ENCODE peak calls at places on chromosome 15, in eight cellular contexts. D is fibroblast of pulmonary artery; Y is stomach; A is CD4-positive, alpha-beta memory T cell; N is CD4-positive, CD25-positive, alpha-beta regulatory T cell; S is cardiac fibroblast; Q is fibroblast of mammary gland; G is transverse colon. X is an unnamed sample.

GRCh38 chr15:94174399-94174802 is 57.0 kb upstream of the MCTP2 start:
- DNase-seq in N (no peak), Q (peak; percentile 43), Y (no peak), D (no peak), S (no peak), G (no peak), A (no peak), X (no peak)

GRCh38 chr15:34647569-34648334 is 64.3 kb upstream of the GOLGA8B start:
- DNase-seq in A (no peak), G (no peak), Y (no peak), Q (peak; percentile 15), D (no peak), S (no peak), N (no peak), X (no peak)

GRCh38 chr15:40435331-40436089 is 5.2 kb upstream of the BAHD1 start:
- DNase-seq in S (no peak), Q (no peak), G (no peak), D (no peak), N (no peak), A (no peak), Y (no peak), X (no peak)

GRCh38 chr15:39454189-39454986 is 126.5 kb upstream of the THBS1 start:
- DNase-seq in D (peak; percentile 98), A (no peak), G (no peak), Y (no peak), S (peak; percentile 97), Q (peak; percentile 82), N (no peak), X (no peak)

GRCh38 chr15:28132524-28133275 is 33.6 kb upstream of the OCA2 start:
- DNase-seq in Y (no peak), D (peak; percentile 29), S (peak; percentile 26), Q (peak; percentile 72), N (no peak), A (no peak), G (no peak), X (no peak)

GRCh38 chr15:51846463-51847230 is 17.2 kb downstream of the TMOD3 start:
- DNase-seq in D (peak; percentile 93), N (peak; percentile 5), A (no peak), Q (peak; percentile 66), G (no peak), S (peak; percentile 91), Y (no peak), X (no peak)

GRCh38 chr15:72037321-72037720 is 80.6 kb downstream of the MYO9A start:
- DNase-seq in N (no peak), A (no peak), G (no peak), Q (peak; percentile 28), Y (no peak), D (no peak), S (no peak), X (no peak)

GRCh38 chr15:53721334-53722087 is 38.0 kb downstream of the WDR72 start:
- DNase-seq in A (no peak), G (no peak), S (no peak), N (no peak), Y (no peak), Q (no peak), D (no peak), X (no peak)

GRCh38 chr15:68558318-68559305 is 20.2 kb upstream of the CORO2B start:
- DNase-seq in N (no peak), D (no peak), S (no peak), Q (no peak), Y (no peak), A (no peak), G (peak; percentile 18), X (peak; percentile 51)

GRCh38 chr15:68555348-68556037 is 23.3 kb upstream of the CORO2B start:
- DNase-seq in Y (no peak), S (no peak), Q (no peak), N (no peak), A (no peak), G (no peak), D (no peak), X (no peak)

GRCh38 chr15:68556139-68556990 is 22.4 kb upstream of the CORO2B start:
- DNase-seq in G (no peak), N (no peak), D (no peak), A (no peak), Y (no peak), S (no peak), Q (no peak), X (peak; percentile 31)

GRCh38 chr15:68559342-68560310 is 19.2 kb upstream of the CORO2B start:
- DNase-seq in G (peak; percentile 66), Y (peak; percentile 80), N (peak; percentile 65), D (peak; percentile 80), S (peak; percentile 81), Q (peak; percentile 66), A (peak; percentile 67), X (peak; percentile 84)

DNA sequence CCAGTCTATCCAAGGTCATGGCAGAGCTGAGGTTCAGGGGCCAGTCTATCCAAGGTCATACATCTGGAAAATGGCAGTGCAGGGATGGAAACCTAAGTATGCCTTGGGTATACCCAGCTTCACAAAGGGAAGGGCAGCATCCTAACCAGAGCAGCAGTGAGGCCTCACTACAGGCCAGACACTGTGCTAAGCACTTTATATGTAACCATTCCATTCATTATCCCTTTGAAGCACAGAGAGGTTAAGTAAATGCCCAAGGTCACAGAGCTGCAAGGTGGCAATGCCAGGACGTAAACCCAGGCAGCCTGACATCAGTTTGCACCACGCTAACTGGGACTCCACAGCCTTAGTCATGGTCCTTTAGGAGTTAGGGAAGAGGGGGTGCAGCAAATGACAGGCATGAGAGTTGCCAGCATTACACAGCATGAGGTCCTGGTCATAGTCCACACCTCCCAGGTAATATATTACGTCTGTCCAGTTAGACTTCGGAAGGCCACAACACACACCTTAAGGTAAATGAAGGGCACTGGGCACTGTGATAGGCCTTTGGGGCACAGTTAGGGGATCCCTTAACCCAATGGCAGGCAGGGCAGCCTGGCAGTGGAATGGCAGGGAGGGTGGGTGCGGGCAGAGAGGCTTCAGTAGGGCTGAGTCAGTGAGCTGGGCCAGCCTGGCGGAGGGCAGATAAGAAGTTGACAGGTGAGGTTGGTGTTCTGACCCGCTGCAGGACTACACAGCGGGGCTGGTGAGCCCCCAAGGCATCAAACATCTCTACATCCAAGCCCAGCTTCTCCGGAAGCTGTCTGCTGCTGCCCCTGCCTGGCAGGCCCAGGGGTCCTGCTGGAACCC is 21.1 kb upstream of the CORO2B start:
- DNase-seq in S (no peak), N (no peak), Q (no peak), D (no peak), Y (no peak), G (no peak), A (no peak), X (no peak)
- H3K4me3 ChIP-seq in S (no peak overlapping the region), N (no peak overlapping the region), Q (no peak overlapping the region), D (no peak overlapping the region), Y (no peak overlapping the region), G (no peak overlapping the region), A (no peak overlapping the region), X (no peak overlapping the region)

GRCh38 chr15:92711457-92711831 is 55.9 kb upstream of the FAM174B start:
- DNase-seq in A (no peak), Y (no peak), S (no peak), N (no peak), G (no peak), Q (no peak), D (no peak), X (no peak)

GRCh38 chr15:92719024-92719423 is 63.4 kb upstream of the FAM174B start:
- DNase-seq in Q (peak; percentile 66), N (no peak), G (no peak), S (peak; percentile 34), Y (no peak), A (no peak), D (no peak), X (no peak)

GRCh38 chr15:92714457-92715401 is 59.2 kb upstream of the FAM174B start:
- DNase-seq in Y (peak; percentile 77), D (peak; percentile 74), S (peak; percentile 81), N (peak; percentile 72), Q (peak; percentile 53), A (peak; percentile 71), G (peak; percentile 65), X (peak; percentile 56)

GRCh38 chr15:92715753-92716152 is 60.2 kb upstream of the FAM174B start:
- DNase-seq in G (no peak), S (peak; percentile 70), N (no peak), D (peak; percentile 55), A (no peak), Q (peak; percentile 40), Y (peak; percentile 37), X (no peak)

DNA sequence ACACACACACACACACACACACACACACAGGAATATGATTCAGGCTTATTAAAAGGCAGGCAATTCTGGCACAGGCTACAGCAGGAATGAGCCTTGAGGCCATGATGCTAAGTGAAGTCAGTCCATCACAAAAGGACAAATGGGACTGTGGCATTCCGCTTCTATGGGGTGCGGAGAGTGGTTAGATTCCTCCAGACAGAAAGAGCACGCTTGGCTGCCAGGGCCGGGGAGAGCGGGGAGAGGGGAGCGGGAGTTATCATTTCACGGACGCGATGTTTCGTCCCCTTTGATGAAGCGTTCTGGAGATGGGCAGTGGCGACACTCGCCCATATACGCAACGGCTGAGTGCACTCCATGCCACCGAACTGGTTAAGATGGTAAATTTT is 58.5 kb upstream of the FAM174B start:
- DNase-seq in Q (peak; percentile 39), Y (no peak), G (no peak), N (no peak), A (no peak), D (peak; percentile 31), S (peak; percentile 39), X (no peak)
- H3K4me3 ChIP-seq in Q (peak overlapping the region; percentile 48), Y (peak overlapping the region; percentile 55), G (peak overlapping the region; percentile 62), N (no peak overlapping the region), A (no peak overlapping the region), D (peak overlapping the region; percentile 56), S (peak overlapping the region; percentile 54), X (peak overlapping the region; percentile 60)

GRCh38 chr15:88705769-88706165 is 67.0 kb downstream of the ISG20 start:
- DNase-seq in Q (no peak), A (no peak), Y (no peak), D (no peak), G (no peak), N (no peak), S (no peak), X (peak; percentile 36)
- H3K4me3 ChIP-seq in Q (no peak overlapping the region), A (no peak overlapping the region), Y (peak overlapping the region; percentile 55), D (peak overlapping the region; percentile 40), G (peak overlapping the region; percentile 52), N (peak overlapping the region; percentile 19), S (no peak overlapping the region), X (peak overlapping the region; percentile 54)

GRCh38 chr15:42121667-42122066 is 27.3 kb upstream of the PLA2G4D start:
- DNase-seq in S (no peak), Q (no peak), D (no peak), Y (peak; percentile 17), A (no peak), G (no peak), N (no peak), X (no peak)

GRCh38 chr15:42120285-42120684 is 25.9 kb upstream of the PLA2G4D start:
- DNase-seq in N (no peak), D (no peak), G (no peak), S (no peak), Y (no peak), Q (no peak), A (no peak), X (no peak)

GRCh38 chr15:42118650-42119531 is 24.5 kb upstream of the PLA2G4D start:
- DNase-seq in D (no peak), N (no peak), A (no peak), G (peak; percentile 41), Q (no peak), Y (peak; percentile 21), S (peak; percentile 31), X (peak; percentile 10)

GRCh38 chr15:42123546-42123945 is 29.2 kb upstream of the PLA2G4D start:
- DNase-seq in G (no peak), Q (no peak), D (no peak), N (no peak), Y (no peak), S (no peak), A (no peak), X (no peak)

DNA sequence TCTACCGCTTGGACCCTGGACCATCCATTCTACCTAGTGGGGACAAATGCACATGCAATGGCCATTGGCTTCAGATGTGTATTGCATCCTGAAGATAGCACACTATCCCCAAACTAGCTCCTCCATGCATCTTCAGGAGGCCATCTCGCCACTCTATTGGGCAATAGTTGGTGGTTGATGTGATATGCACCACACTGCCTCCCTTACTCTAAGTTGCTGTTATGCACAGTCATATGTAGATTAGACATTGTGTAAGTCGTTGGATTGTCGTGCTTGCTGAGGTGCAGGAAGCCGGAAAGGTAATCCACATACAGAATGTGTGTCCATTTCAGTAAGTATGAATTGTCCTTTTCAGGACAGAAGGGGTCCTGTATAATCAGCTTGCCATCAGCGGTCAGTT is 26.7 kb upstream of the PLA2G4D start:
- DNase-seq in G (no peak), Y (no peak), Q (no peak), D (no peak), A (no peak), S (no peak), N (no peak), X (no peak)
- H3K4me3 ChIP-seq in G (no peak overlapping the region), Y (no peak overlapping the region), Q (no peak overlapping the region), D (no peak overlapping the region), A (no peak overlapping the region), S (no peak overlapping the region), N (no peak overlapping the region), X (no peak overlapping the region)